ENCODE peak calls at places on chromosomes 1 and 21, in six cellular contexts. I is GM13977, J is uterus, H is WERI-Rb-1, Q is MM.1S, G is kidney epithelial cell. P is an unnamed sample.

GRCh38 chr1:107140703-107141490 is at the start of gene NTNG1:
- DNase-seq in I (peak; percentile 69), J (no peak), H (no peak), Q (peak; percentile 23), G (no peak), P (no peak)

GRCh38 chr1:229843627-229844238 is 217.7 kb downstream of the URB2 start:
- DNase-seq in I (no peak), J (peak; percentile 72), H (peak; percentile 15), Q (no peak), G (no peak), P (no peak)

GRCh38 chr1:227549892-227550291 is 13.5 kb upstream of the ZNF678 start:
- DNase-seq in I (no peak), J (no peak), H (no peak), Q (no peak), G (no peak), P (no peak)

GRCh38 chr1:9658186-9658585 is 6.7 kb downstream of the PIK3CD start:
- DNase-seq in I (no peak), J (no peak), H (no peak), Q (no peak), G (no peak), P (no peak)

GRCh38 chr1:237013608-237014007 is 9.4 kb upstream of the MT1HL1 start:
- DNase-seq in I (no peak), J (no peak), H (no peak), Q (no peak), G (no peak), P (no peak)

GRCh38 chr1:94301186-94301585 is 63.8 kb upstream of the ARHGAP29 start:
- DNase-seq in I (no peak), J (no peak), H (no peak), Q (no peak), G (no peak), P (no peak)

GRCh38 chr1:240927815-240928214 is 315.9 kb upstream of the GREM2 start:
- DNase-seq in I (no peak), J (no peak), H (no peak), Q (no peak), G (no peak), P (no peak)

GRCh38 chr1:99728494-99729235 is 37.8 kb downstream of the FRRS1 start:
- DNase-seq in I (no peak), J (no peak), H (peak; percentile 22), Q (no peak), G (no peak), P (peak; percentile 30)

GRCh38 chr1:156432109-156433018 is 63.4 kb downstream of the RHBG start:
- DNase-seq in I (no peak), J (no peak), H (no peak), Q (no peak), G (no peak), P (no peak)

GRCh38 chr1:94335950-94336349 is 82.2 kb upstream of the ABCD3 start:
- DNase-seq in I (peak; percentile 34), J (peak; percentile 66), H (peak; percentile 39), Q (peak; percentile 57), G (no peak), P (peak; percentile 92)

GRCh38 chr1:8456306-8456912 is 138.5 kb downstream of the SLC45A1 start:
- DNase-seq in I (no peak), J (no peak), H (no peak), Q (no peak), G (no peak), P (no peak)

GRCh38 chr1:147079400-147080012 is 92.8 kb downstream of the PRKAB2 start:
- DNase-seq in I (no peak), J (no peak), H (peak; percentile 47), Q (no peak), G (no peak), P (no peak)

GRCh38 chr1:203480525-203481084 is 5.0 kb downstream of the PRELP start:
- DNase-seq in I (no peak), J (peak; percentile 74), H (peak; percentile 54), Q (peak; percentile 89), G (no peak), P (peak; percentile 83)

GRCh38 chr21:45454924-45455315 is 50.0 kb downstream of the COL18A1 start:
- DNase-seq in I (no peak), J (no peak), H (no peak), Q (no peak), G (no peak), P (no peak)

GRCh38 chr21:15841856-15842564 is 112.2 kb downstream of the USP25 start:
- DNase-seq in I (no peak), J (no peak), H (no peak), Q (no peak), G (peak; percentile 53), P (no peak)

GRCh38 chr1:32241011-32241763 is 5.8 kb upstream of the FAM167B start:
- DNase-seq in I (peak; percentile 70), J (peak; percentile 52), H (peak; percentile 30), Q (no peak), G (no peak), P (no peak)

GRCh38 chr1:224526771-224527170 is 89.3 kb upstream of the CNIH3 start:
- DNase-seq in I (no peak), J (no peak), H (peak; percentile 9), Q (no peak), G (no peak), P (peak; percentile 69)

GRCh38 chr1:205430631-205431305 is 8.9 kb upstream of the LEMD1 start:
- DNase-seq in I (peak; percentile 61), J (peak; percentile 69), H (no peak), Q (peak; percentile 70), G (no peak), P (no peak)

GRCh38 chr1:209454340-209455014 is 129.0 kb upstream of the CAMK1G start:
- DNase-seq in I (no peak), J (no peak), H (no peak), Q (no peak), G (no peak), P (no peak)